ENCODE peak calls at places on chromosomes 13 and 19, in six cellular contexts. R, F, K, N, H and V are unnamed samples.

GRCh38 chr19:33879818-33880575 is 83.3 kb downstream of the KCTD15 start:
- DNase-seq in R (no peak), F (peak; percentile 47), K (no peak), N (no peak), H (no peak), V (no peak)

GRCh38 chr13:42333613-42334328 is 61.8 kb downstream of the AKAP11 start:
- DNase-seq in R (no peak), F (peak; percentile 49), K (peak; percentile 10), N (no peak), H (peak; percentile 19), V (no peak)

GRCh38 chr19:13723206-13723605 is 41.1 kb upstream of the MRI1 start:
- DNase-seq in R (no peak), F (no peak), K (no peak), N (no peak), H (no peak), V (no peak)

GRCh38 chr13:75621147-75621546 is 15.0 kb upstream of the LMO7 start:
- DNase-seq in R (no peak), F (no peak), K (no peak), N (no peak), H (peak; percentile 55), V (no peak)

GRCh38 chr13:50677687-50678463 is 165.6 kb downstream of the DLEU7 start:
- DNase-seq in R (no peak), F (no peak), K (no peak), N (peak; percentile 85), H (no peak), V (no peak)

GRCh38 chr19:45716314-45717130 is 14.2 kb downstream of the FBXO46 start:
- DNase-seq in R (no peak), F (peak; percentile 51), K (no peak), N (no peak), H (no peak), V (peak; percentile 20)

GRCh38 chr19:7647156-7647555 is 10.2 kb downstream of the STXBP2 start:
- DNase-seq in R (no peak), F (no peak), K (no peak), N (no peak), H (no peak), V (no peak)

GRCh38 chr19:11203194-11204075 is 6.1 kb upstream of the KANK2 start:
- DNase-seq in R (peak; percentile 17), F (peak; percentile 58), K (no peak), N (peak; percentile 41), H (peak; percentile 33), V (no peak)

GRCh38 chr19:6086081-6086858 is 24.0 kb downstream of the RFX2 start:
- DNase-seq in R (no peak), F (no peak), K (no peak), N (no peak), H (no peak), V (no peak)

GRCh38 chr19:2360876-2361232 is 789 bp downstream of the TMPRSS9 start:
- DNase-seq in R (no peak), F (no peak), K (no peak), N (no peak), H (no peak), V (no peak)

GRCh38 chr19:33350538-33351309 is 22.8 kb upstream of the CEBPG start:
- DNase-seq in R (no peak), F (no peak), K (no peak), N (peak; percentile 17), H (no peak), V (no peak)

GRCh38 chr13:87331178-87331577 is 340.0 kb upstream of the SLITRK5 start:
- DNase-seq in R (no peak), F (no peak), K (no peak), N (no peak), H (no peak), V (no peak)

GRCh38 chr13:45496942-45497341 is 32.2 kb downstream of the COG3 start:
- DNase-seq in R (no peak), F (no peak), K (no peak), N (no peak), H (no peak), V (no peak)

GRCh38 chr13:82905071-82905470 is 977.2 kb downstream of the SLITRK1 start:
- DNase-seq in R (no peak), F (no peak), K (no peak), N (no peak), H (no peak), V (no peak)